ENCODE peak calls at places on chromosomes 11 and 22, in four cellular contexts. G, Z, U and I are unnamed samples.

GRCh38 chr11:2780850-2781412 is 81.1 kb upstream of the KCNQ1OT1 start:
- DNase-seq in U (no peak), Z (no peak), G (peak), I (no peak)

GRCh38 chr11:65354265-65355012 is at the start of gene TIGD3:
- DNase-seq in G (peak), Z (peak), U (peak), I (peak)

GRCh38 chr11:876550-876949 is 33.9 kb downstream of the TSPAN4 start:
- DNase-seq in U (peak), Z (no peak), G (no peak), I (peak)

GRCh38 chr11:31045335-31045734 is 324.2 kb downstream of the DCDC1 start:
- DNase-seq in Z (no peak), U (peak), G (peak), I (peak)

GRCh38 chr11:17772704-17773600 is 38.4 kb downstream of the KCNC1 start:
- DNase-seq in Z (no peak), U (no peak), G (no peak), I (no peak)

GRCh38 chr11:1060885-1061616 is 13.6 kb upstream of the MUC2 start:
- DNase-seq in G (no peak), Z (no peak), U (no peak), I (no peak)

GRCh38 chr11:67636962-67637361 is 2.6 kb downstream of the TBX10 start:
- DNase-seq in G (no peak), Z (no peak), U (no peak), I (no peak)

GRCh38 chr11:14022251-14022650 is 59.7 kb downstream of the SPON1 start:
- DNase-seq in U (no peak), G (no peak), Z (no peak), I (no peak)

GRCh38 chr22:47369020-47369419 is 606.6 kb downstream of the TBC1D22A start:
- DNase-seq in Z (no peak), U (no peak), G (no peak), I (no peak)

GRCh38 chr11:35786188-35786587 is 123.6 kb downstream of the TRIM44 start:
- DNase-seq in U (no peak), Z (no peak), G (peak), I (no peak)